ENCODE peak calls at places on chromosomes 5 and 9, in ten cellular contexts. A, B, X, K, U, M, T, O, F and N are unnamed samples.

GRCh38 chr9:131630206-131630831 is 85.0 kb downstream of the PRRT1B start:
- DNase-seq in U (peak; percentile 61), M (no peak), B (no peak), K (peak; percentile 35), F (no peak), A (no peak), X (no peak), T (no peak), O (no peak), N (no peak)

GRCh38 chr9:113299800-113300292 is 3.3 kb downstream of the RNF183 start:
- DNase-seq in F (no peak), M (no peak), K (no peak), X (peak; percentile 69), U (no peak), T (no peak), O (peak; percentile 9), B (no peak), A (no peak), N (no peak)

GRCh38 chr5:175885813-175886212 is 14.4 kb downstream of the CPLX2 start:
- DNase-seq in T (no peak), U (no peak), M (no peak), O (no peak), F (no peak), K (no peak), B (no peak), A (no peak), X (no peak), N (no peak)

GRCh38 chr5:155943516-155944407 is 383.2 kb upstream of the SGCD start:
- DNase-seq in T (peak; percentile 39), X (peak; percentile 7), A (no peak), K (peak; percentile 14), F (peak; percentile 27), U (peak; percentile 56), B (peak; percentile 31), O (peak; percentile 81), M (peak; percentile 60), N (peak; percentile 61)

GRCh38 chr9:89011683-89012082 is 20.4 kb downstream of the S1PR3 start:
- DNase-seq in K (no peak), T (no peak), B (no peak), F (no peak), X (no peak), M (no peak), U (no peak), A (no peak), O (peak; percentile 12), N (no peak)

GRCh38 chr5:67319935-67320725 is 123.5 kb upstream of the CD180 start:
- DNase-seq in A (no peak), O (no peak), X (no peak), M (no peak), K (no peak), F (no peak), T (no peak), B (no peak), U (no peak), N (peak; percentile 31)

GRCh38 chr9:20355022-20355421 is 267.3 kb downstream of the MLLT3 start:
- DNase-seq in T (no peak), O (peak; percentile 77), U (peak; percentile 22), A (no peak), X (no peak), M (no peak), B (no peak), K (no peak), F (no peak), N (peak; percentile 84)

GRCh38 chr5:36657563-36657995 is 51.2 kb downstream of the SLC1A3 start:
- DNase-seq in A (no peak), K (no peak), B (peak; percentile 4), X (no peak), M (no peak), F (no peak), U (no peak), T (no peak), O (peak; percentile 100), N (peak; percentile 100)

GRCh38 chr5:17012289-17012688 is 76.2 kb upstream of the MYO10 start:
- DNase-seq in T (no peak), X (no peak), O (peak; percentile 62), B (no peak), U (no peak), F (peak; percentile 35), A (no peak), M (no peak), K (no peak), N (peak; percentile 75)